ENCODE peak calls at places on chromosomes 1 and 21, in six cellular contexts. X is right cardiac atrium; E is effector memory CD4-positive, alpha-beta T cell; I is IMR-90; G is right lobe of liver; H is psoas muscle. M is an unnamed sample. For H3K4me1, the result is how much of the 10 kb centered on the place peaks cover.

GRCh38 chr1:107680579-107680985 is 284.4 kb downstream of the VAV3 start:
- DNase-seq in X (no peak), E (no peak), I (no peak), G (no peak), H (no peak), M (no peak)

GRCh38 chr1:58539553-58539952 is 7.0 kb downstream of the OMA1 start:
- DNase-seq in X (no peak), E (no peak), I (peak), G (no peak), H (no peak), M (no peak)

GRCh38 chr1:154999651-155000474 is 2.7 kb upstream of the ZBTB7B start:
- DNase-seq in X (peak), E (peak), I (no peak), G (peak), H (no peak), M (no peak)

GRCh38 chr1:230030122-230030821 is 36.8 kb upstream of the GALNT2 start:
- DNase-seq in X (no peak), E (no peak), I (no peak), G (no peak), H (no peak), M (no peak)

GRCh38 chr1:147762233-147763024 is 2.0 kb upstream of the GJA5 start:
- DNase-seq in X (no peak), E (no peak), I (no peak), G (no peak), H (no peak), M (no peak)

GRCh38 chr1:89780721-89781120 is 40.1 kb upstream of the LRRC8D start:
- DNase-seq in X (no peak), E (no peak), I (peak), G (no peak), H (no peak), M (no peak)

GRCh38 chr1:64745181-64745985 is 508 bp downstream of the RAVER2 start:
- DNase-seq in X (peak), E (peak), I (no peak), G (no peak), H (peak), M (peak)

GRCh38 chr1:84620720-84621313 is 46.6 kb upstream of the CTBS start:
- DNase-seq in X (peak), E (peak), I (peak), G (peak), H (peak), M (peak)

GRCh38 chr1:157542676-157543075 is 9.6 kb downstream of the FCRL5 start:
- DNase-seq in X (peak), E (no peak), I (no peak), G (no peak), H (no peak), M (no peak)

GRCh38 chr21:46152939-46153258 is 2.5 kb downstream of the FTCD start:
- DNase-seq in X (peak), E (no peak), I (no peak), G (peak), H (peak), M (peak)

GRCh38 chr1:70071597-70071996 is 133.8 kb downstream of the LRRC40 start:
- DNase-seq in X (no peak), E (no peak), I (peak), G (no peak), H (no peak), M (no peak)

GRCh38 chr1:234531181-234532132 is 52.5 kb upstream of the TARBP1 start:
- DNase-seq in X (peak), E (no peak), I (peak), G (no peak), H (peak), M (peak)

GRCh38 chr1:224082146-224082545 is 31.8 kb upstream of the FBXO28 start:
- DNase-seq in X (no peak), E (no peak), I (peak), G (no peak), H (no peak), M (no peak)

GRCh38 chr1:93839307-93839706 is 39.7 kb downstream of the DNTTIP2 start:
- DNase-seq in X (no peak), E (no peak), I (peak), G (no peak), H (no peak), M (no peak)

GRCh38 chr21:43811262-43812105 is 22.1 kb downstream of the RRP1 start:
- DNase-seq in X (peak), E (no peak), I (no peak), G (no peak), H (no peak), M (no peak)
- H3K27ac ChIP-seq in X (no peak), E (no peak), I (no peak), G (no peak), H (no peak), M (no peak)

GRCh38 chr1:12540580-12541273 is 77.3 kb downstream of the DHRS3 start:
- DNase-seq in X (no peak), E (no peak), I (no peak), G (peak), H (no peak), M (no peak)
- H3K4me3 ChIP-seq in X (no peak), E (no peak), I (no peak), G (no peak), H (peak), M (no peak)

GRCh38 chr1:161946071-161946987 is 77.3 kb downstream of the OLFML2B start:
- DNase-seq in X (no peak), E (no peak), I (peak), G (no peak), H (no peak), M (no peak)
- H3K4me1 ChIP-seq in X (under half), E (under half), I (under half), G (under half), H (under half), M (under half)

GRCh38 chr1:16289959-16290358 is 53.0 kb upstream of the CPLANE2 start:
- DNase-seq in X (no peak), E (no peak), I (no peak), G (no peak), H (no peak), M (no peak)
- H3K27ac ChIP-seq in X (no peak), E (no peak), I (no peak), G (no peak), H (no peak), M (no peak)

DNA sequence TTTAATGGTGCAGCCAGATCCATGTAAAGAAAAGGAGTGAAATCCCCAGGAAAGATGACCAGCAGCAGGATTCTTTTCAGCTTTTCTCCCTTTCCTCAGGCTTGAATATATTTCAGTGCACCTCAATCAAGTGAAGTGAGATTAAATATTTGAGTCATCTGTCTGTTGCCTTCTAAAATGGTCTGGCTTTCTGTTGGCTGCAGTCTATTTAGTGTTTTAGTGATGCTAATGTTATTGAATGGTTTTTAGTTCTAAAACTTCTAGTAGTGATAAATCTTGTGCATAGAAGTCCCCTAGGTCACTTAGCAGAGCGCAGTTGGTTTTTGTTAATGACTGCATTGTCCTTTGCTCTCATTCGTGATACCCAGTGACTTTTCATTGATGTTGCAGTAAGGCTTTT is 53.5 kb downstream of the ITSN1 start:
- DNase-seq in X (no peak), E (no peak), I (no peak), G (no peak), H (no peak), M (no peak)
- H3K4me3 ChIP-seq in X (no peak), E (no peak), I (no peak), G (no peak), H (no peak), M (no peak)

GRCh38 chr1:10662090-10662688 is 134.3 kb downstream of the CASZ1 start:
- DNase-seq in X (no peak), E (no peak), I (no peak), G (no peak), H (no peak), M (no peak)
- H3K4me1 ChIP-seq in X (under half), E (under half), I (under half), G (under half), H (under half), M (under half)

M was measured in aorta.